ENCODE peak calls at places on chromosomes 7 and 10, in four cellular contexts. O, Y, X and F are unnamed samples.
A peak's percentile ranks its signal among the peaks of the same experiment; 100 is the strongest.

GRCh38 chr10:34612446-34612845 is 202.7 kb downstream of the PARD3 start:
- DNase-seq in O (no peak), Y (no peak), X (no peak), F (no peak)

GRCh38 chr7:114405427-114405826 is 9.2 kb upstream of the FOXP2 start:
- DNase-seq in O (no peak), Y (no peak), X (no peak), F (no peak)

GRCh38 chr10:46273506-46274477 is 13.0 kb upstream of the ANTXRL start:
- DNase-seq in O (peak; percentile 11), Y (no peak), X (no peak), F (no peak)

GRCh38 chr7:154474903-154475520 is 422.8 kb downstream of the DPP6 start:
- DNase-seq in O (no peak), Y (no peak), X (no peak), F (no peak)

GRCh38 chr10:115909037-115909436 is 364.0 kb downstream of the GFRA1 start:
- DNase-seq in O (no peak), Y (no peak), X (no peak), F (no peak)

GRCh38 chr10:4169448-4169847 is 384.4 kb upstream of the KLF6 start:
- DNase-seq in O (no peak), Y (no peak), X (no peak), F (no peak)

GRCh38 chr7:112204072-112204775 is 2.0 kb downstream of the DOCK4 start:
- DNase-seq in O (no peak), Y (no peak), X (no peak), F (no peak)

GRCh38 chr7:148045521-148045920 is 545.0 kb upstream of the C7orf33 start:
- DNase-seq in O (no peak), Y (no peak), X (no peak), F (no peak)

GRCh38 chr7:91285966-91286365 is 21.7 kb downstream of the FZD1 start:
- DNase-seq in O (no peak), Y (no peak), X (peak; percentile 58), F (no peak)

GRCh38 chr7:1847260-1848001 is 177.4 kb downstream of the ELFN1 start:
- DNase-seq in O (no peak), Y (peak; percentile 3), X (no peak), F (no peak)

GRCh38 chr7:150431839-150432658 is 18.4 kb upstream of the GIMAP8 start:
- DNase-seq in O (no peak), Y (no peak), X (no peak), F (no peak)

GRCh38 chr10:16916496-16916895 is 99.3 kb upstream of the RSU1 start:
- DNase-seq in O (no peak), Y (no peak), X (no peak), F (no peak)

GRCh38 chr7:37832194-37832593 is 16.2 kb upstream of the NME8 start:
- DNase-seq in O (peak; percentile 31), Y (no peak), X (no peak), F (no peak)

GRCh38 chr10:80503584-80504157 is 34.0 kb upstream of the SH2D4B start:
- DNase-seq in O (no peak), Y (no peak), X (no peak), F (no peak)

GRCh38 chr7:149662591-149663095 is 110.7 kb downstream of the ZNF467 start:
- DNase-seq in O (peak; percentile 84), Y (no peak), X (peak; percentile 44), F (peak; percentile 57)

GRCh38 chr10:116775488-116776400 is 33.4 kb upstream of the HSPA12A start:
- DNase-seq in O (no peak), Y (no peak), X (no peak), F (no peak)

GRCh38 chr7:155581107-155581830 is 34.9 kb upstream of the CNPY1 start:
- DNase-seq in O (no peak), Y (no peak), X (no peak), F (no peak)

GRCh38 chr7:87347682-87348081 is 2.2 kb downstream of the CROT start:
- DNase-seq in O (no peak), Y (no peak), X (no peak), F (no peak)

GRCh38 chr7:30968294-30968693 is 4.5 kb downstream of the GHRHR start:
- DNase-seq in O (no peak), Y (no peak), X (no peak), F (no peak)

GRCh38 chr7:53835301-53835700 is 706.9 kb upstream of the VSTM2A start:
- DNase-seq in O (no peak), Y (no peak), X (no peak), F (no peak)

GRCh38 chr7:23462846-23463245 is 7.4 kb downstream of the IGF2BP3 start:
- DNase-seq in O (no peak), Y (no peak), X (peak; percentile 67), F (peak; percentile 9)

GRCh38 chr7:30206466-30206865 is 71.7 kb downstream of the MTURN start:
- DNase-seq in O (no peak), Y (no peak), X (peak; percentile 13), F (no peak)

GRCh38 chr7:8217200-8218068 is 44.5 kb downstream of the ICA1 start:
- DNase-seq in O (no peak), Y (no peak), X (peak; percentile 73), F (peak; percentile 80)

GRCh38 chr10:78892383-78893191 is 176.2 kb upstream of the ZMIZ1 start:
- DNase-seq in O (no peak), Y (no peak), X (no peak), F (no peak)

GRCh38 chr7:81162771-81163525 is 244.1 kb upstream of the SEMA3C start:
- DNase-seq in O (no peak), Y (no peak), X (peak; percentile 70), F (no peak)

GRCh38 chr10:35377050-35377723 is 40.9 kb downstream of the CCNY start:
- DNase-seq in O (no peak), Y (no peak), X (no peak), F (no peak)

GRCh38 chr7:64643567-64643966 is 22.4 kb upstream of the ZNF107 start:
- DNase-seq in O (no peak), Y (no peak), X (no peak), F (no peak)

GRCh38 chr7:132361146-132361545 is 215.1 kb downstream of the PLXNA4 start:
- DNase-seq in O (no peak), Y (no peak), X (no peak), F (no peak)

GRCh38 chr7:68224041-68224534 is 1227.5 kb downstream of the TYW1 start:
- DNase-seq in O (no peak), Y (no peak), X (no peak), F (no peak)

GRCh38 chr7:139647085-139647484 is 123.6 kb downstream of the CLEC2L start:
- DNase-seq in O (no peak), Y (no peak), X (no peak), F (no peak)

GRCh38 chr7:81079736-81080135 is 160.9 kb upstream of the SEMA3C start:
- DNase-seq in O (no peak), Y (no peak), X (peak; percentile 39), F (no peak)

GRCh38 chr7:85185355-85186082 is 1.3 kb downstream of the SEMA3D start:
- DNase-seq in O (peak; percentile 42), Y (no peak), X (peak; percentile 61), F (no peak)

GRCh38 chr10:75233444-75234016 is 2.2 kb downstream of the COMTD1 start:
- DNase-seq in O (no peak), Y (no peak), X (no peak), F (peak; percentile 21)

GRCh38 chr10:127034224-127034623 is 129.0 kb downstream of the DOCK1 start:
- DNase-seq in O (no peak), Y (no peak), X (no peak), F (no peak)

GRCh38 chr7:2072798-2073197 is 159.9 kb downstream of the MAD1L1 start:
- DNase-seq in O (no peak), Y (no peak), X (no peak), F (no peak)